ENCODE peak calls at places on chromosomes 13 and 19, in four cellular contexts. S is astrocyte, G is tibial artery, B is pancreas. Y is an unnamed sample. For H3K4me1, the result is how much of the 10 kb centered on the place peaks cover.

GRCh38 chr19:52211203-52211602 is 21.4 kb downstream of the PPP2R1A start:
- DNase-seq in S (no peak), G (peak), B (no peak), Y (no peak)

GRCh38 chr19:39592381-39592780 is 9.9 kb upstream of the LGALS13 start:
- DNase-seq in S (no peak), G (no peak), B (no peak), Y (no peak)

GRCh38 chr19:2261438-2262172 is 5.4 kb upstream of the JSRP1 start:
- DNase-seq in S (no peak), G (no peak), B (no peak), Y (no peak)

GRCh38 chr13:113831061-113831460 is 32.8 kb downstream of the GAS6 start:
- DNase-seq in S (no peak), G (no peak), B (peak), Y (no peak)

GRCh38 chr19:8161135-8161646 is 11.8 kb upstream of the FBN3 start:
- DNase-seq in S (no peak), G (no peak), B (peak), Y (no peak)

GRCh38 chr13:113552786-113553540 is 31.6 kb upstream of the TFDP1 start:
- DNase-seq in S (no peak), G (peak), B (no peak), Y (peak)

GRCh38 chr13:78679329-78679728 is 20.4 kb upstream of the OBI1 start:
- DNase-seq in S (peak), G (no peak), B (no peak), Y (no peak)

GRCh38 chr13:94329277-94329676 is 150.2 kb downstream of the DCT start:
- DNase-seq in S (peak), G (no peak), B (no peak), Y (no peak)

GRCh38 chr13:30872685-30873443 is 33.2 kb upstream of the MEDAG start:
- DNase-seq in S (peak), G (peak), B (no peak), Y (no peak)

GRCh38 chr13:39820606-39821005 is 165.1 kb downstream of the COG6 start:
- DNase-seq in S (no peak), G (no peak), B (no peak), Y (no peak)

GRCh38 chr19:54114340-54114826 is 1.1 kb downstream of the TFPT start:
- DNase-seq in S (peak), G (no peak), B (no peak), Y (peak)

GRCh38 chr19:35555301-35556005 is 8.0 kb downstream of the ATP4A start:
- DNase-seq in S (no peak), G (no peak), B (no peak), Y (peak)

GRCh38 chr19:33282036-33282686 is 20.2 kb downstream of the CEBPA start:
- DNase-seq in S (no peak), G (no peak), B (peak), Y (no peak)

GRCh38 chr19:14136509-14137281 is at the start of gene ASF1B:
- DNase-seq in S (peak), G (peak), B (peak), Y (peak)

GRCh38 chr19:51258761-51259160 is 7.9 kb downstream of the SIGLECL1 start:
- DNase-seq in S (no peak), G (no peak), B (no peak), Y (no peak)

GRCh38 chr13:25945596-25945995 is 106.2 kb downstream of the SHISA2 start:
- DNase-seq in S (peak), G (no peak), B (no peak), Y (no peak)

GRCh38 chr13:110457361-110457760 is 104.2 kb downstream of the RAB20 start:
- DNase-seq in S (no peak), G (no peak), B (no peak), Y (peak)

GRCh38 chr13:107466326-107466725 is 749.0 kb downstream of the LIG4 start:
- DNase-seq in S (peak), G (no peak), B (no peak), Y (no peak)

GRCh38 chr13:80612804-80613203 is 271.9 kb upstream of the SPRY2 start:
- DNase-seq in S (no peak), G (no peak), B (no peak), Y (peak)

GRCh38 chr19:8004723-8005513 is 523 bp downstream of the ELAVL1 start:
- DNase-seq in S (no peak), G (no peak), B (no peak), Y (no peak)

GRCh38 chr13:101799196-101799595 is 346.7 kb downstream of the ITGBL1 start:
- DNase-seq in S (no peak), G (no peak), B (no peak), Y (no peak)

GRCh38 chr19:3335431-3336350 is 30.7 kb upstream of the NFIC start:
- DNase-seq in S (no peak), G (peak), B (peak), Y (no peak)

GRCh38 chr19:42594617-42595489 is at the start of gene CEACAM8:
- DNase-seq in S (no peak), G (no peak), B (no peak), Y (no peak)
- TF ChIP-seq CTCF in S (no peak), G (no peak), B (no peak), Y (no peak)

GRCh38 chr19:18486746-18487145 is 35.1 kb downstream of the ELL start:
- DNase-seq in S (no peak), G (no peak), B (no peak), Y (peak)
- H3K4me1 ChIP-seq in S (under half), G (under half), B (under half), Y (under half)

GRCh38 chr13:67416047-67416925 is 186.2 kb upstream of the PCDH9 start:
- DNase-seq in S (peak), G (no peak), B (peak), Y (no peak)
- TF ChIP-seq CTCF in S (peak), G (no peak), B (no peak), Y (no peak)

GRCh38 chr13:35293579-35293978 is 182.9 kb downstream of the MAB21L1 start:
- DNase-seq in S (no peak), G (no peak), B (no peak), Y (no peak)

GRCh38 chr13:35292329-35292728 is 184.2 kb downstream of the MAB21L1 start:
- DNase-seq in S (no peak), G (no peak), B (no peak), Y (no peak)
- H3K4me1 ChIP-seq in S (under half), G (under half), B (under half), Y (under half)

GRCh38 chr19:45584332-45585157 is at the start of gene OPA3:
- DNase-seq in S (peak), G (peak), B (peak), Y (peak)
- TF ChIP-seq CTCF in S (no peak), G (no peak), B (no peak), Y (no peak)

GRCh38 chr13:67221630-67222226 is 8.4 kb downstream of the PCDH9 start:
- DNase-seq in S (no peak), G (no peak), B (no peak), Y (no peak)

GRCh38 chr13:67225252-67226159 is 4.6 kb downstream of the PCDH9 start:
- DNase-seq in S (no peak), G (no peak), B (no peak), Y (peak)

GRCh38 chr13:67224148-67224846 is 5.8 kb downstream of the PCDH9 start:
- DNase-seq in S (peak), G (peak), B (peak), Y (peak)

GRCh38 chr13:67223024-67223423 is 7.1 kb downstream of the PCDH9 start:
- DNase-seq in S (peak), G (no peak), B (no peak), Y (no peak)

GRCh38 chr13:67223742-67224141 is 6.4 kb downstream of the PCDH9 start:
- DNase-seq in S (peak), G (no peak), B (no peak), Y (no peak)
- H3K4me1 ChIP-seq in S (under half), G (under half), B (under half), Y (under half)

GRCh38 chr13:111554539-111555267 is 234.3 kb downstream of the TEX29 start:
- DNase-seq in S (no peak), G (no peak), B (no peak), Y (peak)
- TF ChIP-seq CTCF in S (no peak), G (no peak), B (no peak), Y (no peak)

Y was measured in spleen.